ENCODE peak calls at places on chromosome 10, in seven cellular contexts. C is stimulated activated CD4-positive, alpha-beta T cell treated with anti-CD3 and anti-CD28 coated beads, Interleukin-15, amount 100 ng/mL, for 24 hours; B is EL; V is HTR-8/SVneo; H is tibial nerve; L is uterus; P is stimulated activated naive CD4-positive, alpha-beta T cell. A is an unnamed sample.

GRCh38 chr10:865924-866576 is 65.5 kb downstream of the LARP4B start:
- DNase-seq in C (no peak), B (no peak), V (no peak), H (no peak), L (no peak), P (no peak), A (no peak)

GRCh38 chr10:29408847-29409240 is 120.0 kb downstream of the LYZL1 start:
- DNase-seq in C (no peak), B (no peak), V (no peak), H (no peak), L (no peak), P (no peak), A (no peak)

GRCh38 chr10:51171946-51172345 is 97.7 kb downstream of the PRKG1 start:
- DNase-seq in C (no peak), B (no peak), V (no peak), H (no peak), L (no peak), P (no peak), A (no peak)

GRCh38 chr10:110901954-110902819 is 16.8 kb downstream of the BBIP1 start:
- DNase-seq in C (peak), B (peak), V (no peak), H (no peak), L (no peak), P (no peak), A (no peak)

GRCh38 chr10:26227786-26228185 is 11.2 kb downstream of the GAD2 start:
- DNase-seq in C (no peak), B (no peak), V (no peak), H (no peak), L (no peak), P (no peak), A (no peak)

GRCh38 chr10:68202965-68203358 is 29.0 kb downstream of the ATOH7 start:
- DNase-seq in C (peak), B (peak), V (peak), H (no peak), L (no peak), P (no peak), A (peak)

GRCh38 chr10:98646998-98647917 is 200.5 kb upstream of the HPS1 start:
- DNase-seq in C (no peak), B (no peak), V (no peak), H (no peak), L (no peak), P (no peak), A (no peak)

GRCh38 chr10:119625570-119626280 is 25.5 kb upstream of the BAG3 start:
- DNase-seq in C (no peak), B (no peak), V (no peak), H (no peak), L (no peak), P (no peak), A (no peak)

GRCh38 chr10:68156373-68157185 is 47.3 kb downstream of the MYPN start:
- DNase-seq in C (peak), B (peak), V (peak), H (peak), L (peak), P (peak), A (no peak)

A was measured in CD14-positive monocyte.